ENCODE peak calls at places on chromosomes 5 and 9, in six cellular contexts. A is PC-3, D is pancreas, P is adipocyte, N is lung, Q is SJCRH30. H is an unnamed sample. For H3K4me1, the result is how much of the 10 kb centered on the place peaks cover.

GRCh38 chr5:89012361-89012760 is 129.4 kb upstream of the MEF2C start:
- DNase-seq in N (no peak), A (no peak), Q (peak), D (no peak), P (no peak), H (no peak)

GRCh38 chr5:111934511-111934910 is 177.5 kb upstream of the NREP start:
- DNase-seq in Q (no peak), A (no peak), D (no peak), N (no peak), P (peak), H (no peak)

GRCh38 chr9:32340401-32340800 is 44.0 kb upstream of the ACO1 start:
- DNase-seq in P (no peak), Q (peak), N (no peak), D (no peak), A (no peak), H (no peak)

GRCh38 chr5:82975812-82976211 is 101.4 kb downstream of the TMEM167A start:
- DNase-seq in D (no peak), P (no peak), A (peak), N (no peak), Q (no peak), H (no peak)

GRCh38 chr9:35518212-35518917 is 28.5 kb downstream of the RUSC2 start:
- DNase-seq in Q (peak), P (peak), D (no peak), A (peak), N (peak), H (no peak)

GRCh38 chr9:130244548-130245165 is 20.9 kb upstream of the HMCN2 start:
- DNase-seq in A (no peak), P (no peak), D (no peak), Q (peak), N (no peak), H (no peak)

GRCh38 chr9:89939893-89940292 is 335.1 kb downstream of the GADD45G start:
- DNase-seq in P (no peak), Q (no peak), A (no peak), N (no peak), D (peak), H (no peak)

GRCh38 chr9:129052592-129052991 is 16.2 kb downstream of the MIGA2 start:
- DNase-seq in P (no peak), Q (no peak), A (peak), N (peak), D (peak), H (no peak)

GRCh38 chr5:1315709-1316587 is 21.1 kb upstream of the TERT start:
- DNase-seq in D (peak), P (no peak), A (peak), N (peak), Q (peak), H (peak)

GRCh38 chr9:99954841-99955240 is 48.4 kb downstream of the STX17 start:
- DNase-seq in D (no peak), N (no peak), A (no peak), P (peak), Q (no peak), H (no peak)

GRCh38 chr5:180618830-180619562 is 27.7 kb upstream of the SCGB3A1 start:
- DNase-seq in N (no peak), D (no peak), P (peak), Q (no peak), A (no peak), H (peak)

GRCh38 chr5:40093550-40093949 is 586.2 kb upstream of the PTGER4 start:
- DNase-seq in P (no peak), Q (no peak), N (no peak), A (no peak), D (no peak), H (no peak)

GRCh38 chr5:173910215-173910614 is 22.1 kb downstream of the CPEB4 start:
- DNase-seq in Q (no peak), D (no peak), N (no peak), P (no peak), A (no peak), H (no peak)

GRCh38 chr5:41071975-41072374 is 833 bp upstream of the MROH2B start:
- DNase-seq in A (peak), N (no peak), P (peak), Q (no peak), D (no peak), H (no peak)

GRCh38 chr5:12141496-12141895 is 237.2 kb upstream of the CTNND2 start:
- DNase-seq in A (peak), Q (no peak), D (no peak), N (no peak), P (no peak), H (no peak)

GRCh38 chr5:181149355-181149754 is 2.0 kb downstream of the OR2V2 start:
- DNase-seq in D (no peak), P (no peak), Q (no peak), A (peak), N (no peak), H (no peak)

DNA sequence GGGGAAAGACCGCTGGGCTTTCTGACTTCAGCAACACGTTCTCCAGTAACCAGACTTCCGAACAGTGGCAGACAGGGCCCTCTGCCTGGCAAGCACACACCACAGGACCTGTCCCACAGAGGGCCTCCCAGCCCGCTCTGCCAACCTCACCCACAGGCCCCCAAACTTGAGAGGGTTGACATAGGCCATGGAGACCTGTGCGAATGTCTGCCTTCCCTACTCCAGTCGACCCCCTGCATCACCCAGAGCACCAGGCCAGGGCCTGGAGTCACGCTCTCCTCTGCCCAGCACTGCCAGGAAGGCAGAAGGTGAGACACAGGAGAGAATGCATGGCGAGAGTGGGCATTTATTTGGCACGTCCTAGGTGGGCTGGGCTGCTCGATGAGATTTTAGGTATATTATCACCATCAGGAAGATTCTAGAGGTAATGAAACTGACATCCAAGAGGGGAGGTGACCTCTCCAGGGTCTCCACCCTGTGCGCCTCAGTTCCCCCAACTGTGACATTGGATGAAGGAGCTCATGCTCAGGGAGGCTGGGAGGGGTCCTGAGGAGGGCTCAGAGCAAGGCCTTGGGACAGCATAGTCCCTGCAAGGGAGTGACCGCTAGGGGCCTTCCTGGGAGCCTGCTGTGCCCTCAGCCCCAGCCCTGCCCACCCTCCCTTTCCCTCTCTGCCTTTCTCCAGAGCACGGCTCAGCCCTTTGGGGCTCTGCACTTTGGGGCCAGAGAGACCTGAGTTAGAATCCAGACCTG is 54.9 kb downstream of the DUSP1 start:
- DNase-seq in P (no peak), N (no peak), Q (no peak), A (peak), D (peak), H (no peak)
- H3K4me1 ChIP-seq in P (under half), N (under half), Q (under half), A (under half), D (under half), H (under half)

GRCh38 chr5:137119321-137119720 is 379.8 kb downstream of the SPOCK1 start:
- DNase-seq in N (no peak), A (no peak), D (no peak), Q (no peak), P (no peak), H (no peak)

GRCh38 chr5:137118629-137119028 is 380.5 kb downstream of the SPOCK1 start:
- DNase-seq in A (no peak), P (no peak), Q (no peak), N (no peak), D (no peak), H (no peak)

GRCh38 chr5:137126829-137127228 is 372.3 kb downstream of the SPOCK1 start:
- DNase-seq in P (no peak), N (no peak), D (no peak), A (no peak), Q (no peak), H (no peak)

GRCh38 chr5:137122558-137122957 is 376.6 kb downstream of the SPOCK1 start:
- DNase-seq in D (no peak), A (no peak), P (no peak), Q (no peak), N (no peak), H (no peak)

DNA sequence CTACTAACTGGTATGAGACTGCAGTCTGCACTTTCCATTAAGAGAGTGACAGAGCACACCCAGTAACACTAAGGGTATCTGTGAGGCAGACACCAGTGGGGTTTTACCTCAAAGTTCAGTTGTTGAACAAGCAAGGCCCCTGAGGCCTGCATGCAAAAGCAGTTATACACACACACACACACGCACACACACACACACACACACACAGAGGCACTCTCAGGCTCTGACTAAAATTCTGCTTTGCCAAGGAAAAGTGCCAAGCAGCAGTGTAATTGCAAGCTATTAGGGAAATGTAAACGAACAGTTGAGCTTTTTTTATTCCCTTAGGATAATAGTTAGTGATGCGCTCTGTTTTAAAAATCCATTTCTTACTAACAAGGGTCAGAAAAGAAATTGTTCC is 377.1 kb downstream of the SPOCK1 start:
- DNase-seq in P (peak), A (no peak), Q (no peak), N (no peak), D (no peak), H (no peak)
- H3K4me1 ChIP-seq in P (under half), A (under half), Q (under half), N (under half), D (under half), H (under half)

GRCh38 chr5:90474235-90475107 is at the start of the genes MBLAC2 and POLR3G:
- DNase-seq in D (peak), P (peak), N (peak), A (peak), Q (peak), H (peak)

GRCh38 chr5:90479611-90480385 is 5.1 kb downstream of the POLR3G start:
- DNase-seq in D (no peak), N (no peak), P (no peak), Q (no peak), A (peak), H (no peak)

GRCh38 chr5:90475436-90475980 is 844 bp downstream of the POLR3G start:
- DNase-seq in A (peak), N (no peak), Q (no peak), P (no peak), D (no peak), H (no peak)

GRCh38 chr5:90477816-90478215 is 3.2 kb downstream of the POLR3G start:
- DNase-seq in D (no peak), P (no peak), Q (no peak), A (no peak), N (no peak), H (no peak)

DNA sequence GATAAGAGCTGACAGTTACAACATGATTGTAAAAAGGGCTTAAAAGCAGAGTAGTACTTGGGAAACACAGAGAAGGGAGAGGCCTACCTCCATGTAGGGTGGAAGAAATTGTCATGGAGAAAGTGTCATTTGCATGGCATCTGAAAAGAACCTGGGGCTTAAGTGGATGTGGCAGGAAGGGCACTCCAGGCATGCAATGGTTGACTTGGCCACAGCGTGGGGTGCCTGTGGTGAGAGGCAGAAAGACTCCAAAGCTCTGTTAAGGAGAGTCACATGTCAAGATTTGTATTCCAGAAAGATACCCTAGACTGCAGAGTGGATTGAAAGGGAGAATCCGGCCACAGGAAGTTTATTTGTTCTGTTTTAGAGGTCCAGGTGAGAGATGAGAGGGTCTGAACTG is 2.4 kb downstream of the POLR3G start:
- DNase-seq in N (no peak), P (no peak), Q (no peak), A (no peak), D (no peak), H (no peak)
- H3K4me1 ChIP-seq in N (under half), P (under half), Q (under half), A (under half), D (under half), H (under half)

GRCh38 chr9:123359546-123359945 is 3.5 kb downstream of the CRB2 start:
- DNase-seq in A (no peak), Q (peak), D (no peak), P (no peak), N (no peak), H (no peak)

GRCh38 chr9:123361086-123361730 is 5.2 kb downstream of the CRB2 start:
- DNase-seq in P (no peak), Q (no peak), N (no peak), D (no peak), A (no peak), H (no peak)

GRCh38 chr9:123359106-123359505 is 3.1 kb downstream of the CRB2 start:
- DNase-seq in P (no peak), A (no peak), Q (no peak), N (no peak), D (no peak), H (no peak)

GRCh38 chr9:123361731-123362560 is 5.9 kb downstream of the CRB2 start:
- DNase-seq in P (no peak), N (no peak), A (no peak), Q (no peak), D (no peak), H (no peak)

GRCh38 chr9:123360161-123361085 is 4.4 kb downstream of the CRB2 start:
- DNase-seq in Q (peak), A (no peak), N (peak), D (no peak), P (no peak), H (no peak)
- H3K4me1 ChIP-seq in Q (under half), A (under half), N (under half), D (under half), P (under half), H (under half)

H was measured in CD8-positive, alpha-beta T cell.